ENCODE peak calls at places on chromosomes 13 and 19, in nine cellular contexts. M is left lung; C is ovary; B is cardiac muscle cell; L is tibial nerve; K is pancreas; V is RWPE1; I is astrocyte; D is CD8-positive, alpha-beta T cell. P is an unnamed sample.

GRCh38 chr19:54207908-54208783 is 7.5 kb downstream of the RPS9 start:
- DNase-seq in D (no peak), V (no peak), I (peak), K (peak), L (peak), B (no peak), C (peak), M (peak), P (peak)

GRCh38 chr13:71828564-71828963 is 38.4 kb downstream of the DACH1 start:
- DNase-seq in M (no peak), B (no peak), C (no peak), D (no peak), K (no peak), V (no peak), L (no peak), I (no peak), P (no peak)

GRCh38 chr19:5479958-5480357 is 24.7 kb downstream of the ZNRF4 start:
- DNase-seq in L (no peak), C (no peak), I (no peak), D (no peak), B (no peak), K (no peak), V (no peak), M (no peak), P (no peak)

GRCh38 chr19:3644351-3645066 is 17.9 kb upstream of the CACTIN start:
- DNase-seq in L (peak), C (no peak), B (no peak), K (no peak), V (no peak), I (peak), D (no peak), M (no peak), P (no peak)

GRCh38 chr13:36820222-36820621 is 1.2 kb downstream of the RFXAP start:
- DNase-seq in C (no peak), B (no peak), M (no peak), I (no peak), D (no peak), L (no peak), K (no peak), V (no peak), P (no peak)

GRCh38 chr19:34282611-34283519 is 28.5 kb downstream of the GARRE1 start:
- DNase-seq in L (no peak), M (no peak), C (no peak), K (no peak), D (no peak), B (no peak), I (no peak), V (peak), P (no peak)

GRCh38 chr13:97185751-97186150 is 36.4 kb upstream of the MBNL2 start:
- DNase-seq in L (no peak), B (no peak), K (no peak), I (no peak), V (no peak), D (no peak), C (no peak), M (no peak), P (no peak)

GRCh38 chr19:2342656-2343288 is 14.3 kb downstream of the SPPL2B start:
- DNase-seq in K (no peak), L (no peak), V (no peak), I (no peak), B (no peak), D (no peak), C (peak), M (peak), P (no peak)

GRCh38 chr13:39474600-39474999 is 128.4 kb downstream of the LHFPL6 start:
- DNase-seq in L (no peak), M (no peak), C (no peak), I (no peak), D (no peak), V (no peak), B (peak), K (no peak), P (no peak)

GRCh38 chr19:20060282-20060681 is 17.5 kb upstream of the ZNF90 start:
- DNase-seq in M (no peak), I (no peak), V (no peak), D (no peak), C (no peak), L (no peak), B (no peak), K (no peak), P (no peak)

GRCh38 chr19:1241417-1242095 is at the start of gene ATP5F1D:
- DNase-seq in L (peak), B (peak), D (peak), M (peak), C (peak), V (peak), I (peak), K (peak), P (peak)

GRCh38 chr13:85528578-85529215 is 270.5 kb downstream of the SLITRK6 start:
- DNase-seq in M (no peak), B (no peak), V (no peak), K (no peak), D (no peak), C (no peak), L (no peak), I (peak), P (peak)

GRCh38 chr13:42525035-42525504 is 48.9 kb upstream of the TNFSF11 start:
- DNase-seq in D (no peak), L (no peak), M (no peak), I (peak), B (no peak), V (peak), K (no peak), C (no peak), P (peak)

GRCh38 chr19:3585301-3586123 is at the start of gene GIPC3:
- DNase-seq in V (no peak), K (no peak), M (no peak), I (no peak), C (no peak), D (no peak), B (no peak), L (no peak), P (no peak)

GRCh38 chr13:48303331-48304131 is at the start of gene RB1:
- DNase-seq in M (peak), L (peak), C (peak), D (peak), V (peak), I (peak), B (peak), K (peak), P (peak)

GRCh38 chr13:98548230-98548629 is 28.7 kb downstream of the STK24 start:
- DNase-seq in L (no peak), V (no peak), I (no peak), K (no peak), B (no peak), M (no peak), D (no peak), C (no peak), P (no peak)

GRCh38 chr19:13996928-13997636 is 9.0 kb downstream of the RFX1 start:
- DNase-seq in V (no peak), L (no peak), I (no peak), K (no peak), M (peak), B (no peak), D (no peak), C (no peak), P (no peak)
- TF ChIP-seq CTCF in V (no peak), L (no peak), I (no peak), K (no peak), M (no peak), B (no peak), D (no peak), C (no peak), P (no peak)

DNA sequence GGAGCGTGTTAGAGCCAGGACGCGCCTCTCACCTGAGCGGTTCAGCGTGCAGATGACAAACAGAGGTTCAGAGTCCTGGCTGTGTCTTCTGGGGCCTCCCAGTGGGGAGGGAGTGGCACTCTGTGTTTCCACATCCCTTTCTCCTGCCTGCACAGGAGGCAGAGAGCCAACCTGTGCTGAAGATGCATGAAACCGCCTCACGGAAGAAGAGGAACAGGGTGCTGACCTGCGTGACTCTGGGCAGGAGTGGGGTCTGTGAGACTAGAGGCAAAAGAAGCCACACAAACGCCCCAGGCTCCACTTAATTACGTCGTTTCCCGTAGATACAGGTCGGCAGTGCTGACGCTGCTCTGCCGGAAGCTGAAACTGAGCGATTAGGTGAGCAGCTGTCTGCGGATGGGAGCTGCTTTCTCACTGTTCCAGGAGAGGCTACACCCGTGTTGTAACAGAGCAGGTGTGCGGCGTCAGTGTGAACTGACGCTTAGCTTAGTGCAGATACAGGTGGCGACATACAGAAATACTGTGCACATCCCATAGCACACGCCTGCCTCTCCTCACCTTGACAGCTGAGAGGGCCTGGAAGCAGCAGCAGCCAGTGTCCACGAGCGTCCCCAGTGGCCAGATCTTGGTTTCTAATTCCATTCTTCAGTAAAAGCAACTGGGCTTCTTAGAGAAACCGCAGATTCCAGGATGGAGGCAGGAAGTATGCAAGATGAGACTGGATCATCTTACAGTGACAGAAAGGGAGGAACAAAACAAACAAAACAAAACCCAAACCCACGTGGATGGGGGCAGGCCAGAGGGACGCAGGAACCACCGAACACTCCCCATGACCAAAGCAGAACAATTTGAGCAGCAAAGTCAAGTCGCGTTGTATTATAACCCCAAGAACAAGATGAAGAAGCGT is 37.7 kb upstream of the MCF2L start:
- DNase-seq in D (no peak), L (no peak), V (peak), K (no peak), C (no peak), I (peak), B (peak), M (no peak), P (peak)
- H3K27ac ChIP-seq in D (no peak), L (no peak), V (no peak), K (no peak), C (no peak), I (no peak), B (no peak), M (no peak), P (no peak)

DNA sequence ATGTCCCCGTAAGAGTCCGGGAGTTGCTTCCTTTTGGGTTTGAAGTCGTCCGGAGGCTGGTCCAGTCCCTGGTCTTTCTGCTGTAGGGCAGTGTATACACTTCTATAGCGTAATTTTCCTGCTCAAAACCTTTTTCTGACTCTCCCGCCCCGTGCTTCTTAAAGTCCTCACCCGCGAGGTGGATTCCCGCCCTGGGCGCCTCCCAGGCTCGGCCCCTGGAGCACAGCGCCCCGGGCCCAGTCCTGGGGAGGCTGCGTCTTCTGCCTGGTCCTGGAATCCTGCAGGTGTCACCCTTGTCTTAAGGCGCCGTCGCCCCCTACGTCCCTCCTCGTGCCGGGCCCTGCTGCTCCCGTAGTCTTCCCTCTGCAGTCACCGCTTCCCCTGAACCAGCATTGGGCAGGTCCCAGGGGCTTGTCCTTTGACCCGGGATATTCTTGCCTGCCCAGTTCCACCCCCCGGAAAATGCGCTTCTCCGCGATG is 34.4 kb upstream of the ZNF808 start:
- DNase-seq in I (no peak), B (peak), L (no peak), M (no peak), V (no peak), K (no peak), D (no peak), C (no peak), P (no peak)
- TF ChIP-seq CTCF in I (no peak), B (no peak), L (no peak), M (no peak), V (no peak), K (no peak), D (no peak), C (no peak), P (peak)

GRCh38 chr13:110629735-110630134 is 14.4 kb downstream of the NAXD start:
- DNase-seq in M (peak), V (no peak), L (no peak), I (peak), D (no peak), C (no peak), B (no peak), K (no peak), P (peak)
- H3K27ac ChIP-seq in M (no peak), V (no peak), L (no peak), I (no peak), D (no peak), C (no peak), B (no peak), K (no peak), P (no peak)

GRCh38 chr13:33262069-33262487 is 23.5 kb downstream of the STARD13 start:
- DNase-seq in K (no peak), D (no peak), M (no peak), I (peak), C (no peak), V (peak), B (no peak), L (no peak), P (no peak)

GRCh38 chr13:33263976-33264619 is 21.5 kb downstream of the STARD13 start:
- DNase-seq in I (no peak), K (no peak), B (no peak), V (no peak), C (no peak), L (no peak), D (no peak), M (no peak), P (no peak)

GRCh38 chr13:33263484-33263883 is 22.1 kb downstream of the STARD13 start:
- DNase-seq in C (no peak), I (no peak), V (no peak), B (no peak), L (no peak), D (no peak), M (no peak), K (no peak), P (no peak)

GRCh38 chr13:33262554-33262953 is 23.0 kb downstream of the STARD13 start:
- DNase-seq in I (no peak), L (no peak), V (no peak), K (no peak), B (no peak), D (no peak), M (no peak), C (no peak), P (no peak)

GRCh38 chr13:33262997-33263396 is 22.6 kb downstream of the STARD13 start:
- DNase-seq in L (no peak), B (no peak), M (no peak), V (no peak), D (no peak), I (no peak), C (no peak), K (no peak), P (no peak)
- TF ChIP-seq CTCF in L (no peak), B (peak), M (no peak), V (no peak), D (no peak), I (no peak), C (no peak), K (no peak), P (peak)

GRCh38 chr19:8005534-8006256 is at the start of gene ELAVL1:
- DNase-seq in B (peak), L (peak), C (peak), K (peak), M (peak), D (peak), V (peak), I (peak), P (peak)

GRCh38 chr19:8001651-8001994 is 3.8 kb downstream of the ELAVL1 start:
- DNase-seq in L (no peak), V (no peak), D (no peak), K (no peak), C (no peak), I (no peak), B (no peak), M (no peak), P (no peak)

GRCh38 chr19:8004001-8004400 is 1.4 kb downstream of the ELAVL1 start:
- DNase-seq in C (no peak), V (no peak), D (no peak), K (no peak), I (no peak), B (no peak), M (peak), L (no peak), P (no peak)

GRCh38 chr19:8001995-8002849 is 3.2 kb downstream of the ELAVL1 start:
- DNase-seq in L (peak), K (peak), I (peak), V (peak), M (peak), D (peak), C (peak), B (peak), P (peak)

GRCh38 chr19:8004723-8005513 is 523 bp downstream of the ELAVL1 start:
- DNase-seq in L (no peak), K (no peak), B (peak), C (no peak), M (peak), I (no peak), D (peak), V (no peak), P (no peak)
- H3K27ac ChIP-seq in L (peak), K (no peak), B (peak), C (no peak), M (peak), I (peak), D (peak), V (peak), P (peak)

P was measured in brain microvascular endothelial cell.